ENCODE peak calls at places on chromosomes 1 and 21, in ten cellular contexts. O, P, M, E, T, A, H, W, Z and N are unnamed samples.

GRCh38 chr1:90944006-90944405 is 77.8 kb downstream of the ZNF644 start:
- DNase-seq in O (no peak), P (no peak), M (no peak), E (no peak), T (no peak), A (no peak), H (no peak), W (no peak), Z (no peak), N (no peak)

GRCh38 chr1:107262472-107263286 is 121.8 kb downstream of the NTNG1 start:
- DNase-seq in O (peak; percentile 1), P (no peak), M (no peak), E (peak; percentile 50), T (no peak), A (no peak), H (no peak), W (no peak), Z (no peak), N (no peak)

GRCh38 chr1:214678386-214678785 is 75.4 kb downstream of the CENPF start:
- DNase-seq in O (peak; percentile 37), P (no peak), M (no peak), E (peak; percentile 18), T (peak; percentile 74), A (peak; percentile 23), H (no peak), W (no peak), Z (no peak), N (no peak)

GRCh38 chr1:167529829-167530474 is 11.6 kb upstream of the CD247 start:
- DNase-seq in O (no peak), P (no peak), M (no peak), E (no peak), T (peak; percentile 66), A (no peak), H (no peak), W (no peak), Z (no peak), N (no peak)

GRCh38 chr1:205375816-205376545 is 19.3 kb upstream of the KLHDC8A start:
- DNase-seq in O (peak; percentile 64), P (peak; percentile 73), M (no peak), E (peak; percentile 63), T (peak; percentile 78), A (peak; percentile 22), H (no peak), W (no peak), Z (no peak), N (no peak)

GRCh38 chr1:87048237-87048636 is 133.8 kb downstream of the HS2ST1 start:
- DNase-seq in O (no peak), P (no peak), M (no peak), E (no peak), T (no peak), A (no peak), H (no peak), W (no peak), Z (no peak), N (no peak)

GRCh38 chr1:9466780-9467755 is 72.2 kb upstream of the SLC25A33 start:
- DNase-seq in O (no peak), P (no peak), M (no peak), E (no peak), T (peak; percentile 50), A (peak; percentile 31), H (no peak), W (no peak), Z (no peak), N (no peak)

GRCh38 chr1:94597701-94598100 is 56.1 kb upstream of the F3 start:
- DNase-seq in O (peak; percentile 44), P (no peak), M (no peak), E (peak; percentile 95), T (no peak), A (no peak), H (no peak), W (no peak), Z (no peak), N (no peak)

GRCh38 chr1:164165466-164165865 is 393.5 kb upstream of the PBX1 start:
- DNase-seq in O (no peak), P (no peak), M (no peak), E (no peak), T (no peak), A (no peak), H (no peak), W (no peak), Z (no peak), N (no peak)

GRCh38 chr1:33219886-33220661 is 36.2 kb upstream of the ZNF362 start:
- DNase-seq in O (no peak), P (peak; percentile 33), M (no peak), E (peak; percentile 86), T (peak; percentile 58), A (no peak), H (no peak), W (no peak), Z (no peak), N (no peak)

GRCh38 chr21:39189857-39190604 is 6.8 kb upstream of the PSMG1 start:
- DNase-seq in O (peak; percentile 17), P (no peak), M (no peak), E (peak; percentile 55), T (no peak), A (no peak), H (no peak), W (no peak), Z (no peak), N (no peak)

GRCh38 chr1:29592731-29593130 is 356.4 kb downstream of the PTPRU start:
- DNase-seq in O (no peak), P (peak; percentile 16), M (no peak), E (peak; percentile 64), T (no peak), A (no peak), H (no peak), W (no peak), Z (no peak), N (no peak)

GRCh38 chr1:147600119-147601111 is 59.1 kb downstream of the BCL9 start:
- DNase-seq in O (peak; percentile 13), P (peak; percentile 48), M (no peak), E (peak; percentile 79), T (peak; percentile 57), A (no peak), H (peak; percentile 51), W (no peak), Z (no peak), N (no peak)

GRCh38 chr1:39995973-39996393 is 41.0 kb downstream of the MFSD2A start:
- DNase-seq in O (no peak), P (no peak), M (no peak), E (no peak), T (no peak), A (no peak), H (no peak), W (no peak), Z (peak; percentile 47), N (no peak)

GRCh38 chr1:228445867-228446584 is 29.4 kb upstream of the TRIM17 start:
- DNase-seq in O (peak; percentile 44), P (peak; percentile 59), M (no peak), E (peak; percentile 35), T (peak; percentile 69), A (peak; percentile 20), H (no peak), W (peak; percentile 17), Z (peak; percentile 61), N (no peak)

GRCh38 chr1:162631546-162632233 is 574 bp upstream of the DDR2 start:
- DNase-seq in O (peak; percentile 75), P (no peak), M (no peak), E (peak; percentile 85), T (peak; percentile 49), A (no peak), H (no peak), W (no peak), Z (no peak), N (no peak)

GRCh38 chr1:229758101-229759036 is 132.3 kb downstream of the URB2 start:
- DNase-seq in O (no peak), P (no peak), M (no peak), E (peak; percentile 69), T (no peak), A (no peak), H (no peak), W (no peak), Z (no peak), N (no peak)

GRCh38 chr1:207223162-207223561 is 98.3 kb upstream of the CD55 start:
- DNase-seq in O (no peak), P (no peak), M (no peak), E (no peak), T (no peak), A (no peak), H (no peak), W (no peak), Z (no peak), N (no peak)